ENCODE peak calls at places on chromosomes 3 and 15, in ten cellular contexts. One of them, this sample, is unnamed.

GRCh38 chr15:37134699-37135131 is 34.4 kb upstream of the MEIS2 start:
- DNase-seq in Peyer's patch: no peak
- DNase-seq in sigmoid colon: no peak
- DNase-seq in endothelial cell of umbilical vein: peak
- DNase-seq in uterus: peak
- DNase-seq in heart left ventricle: no peak
- DNase-seq in K562: peak
- DNase-seq in upper lobe of left lung: no peak
- DNase-seq in A549: peak
- DNase-seq in IMR-90: peak
- DNase-seq in this sample: no peak

GRCh38 chr3:14234197-14235002 is 55.8 kb downstream of the LSM3 start:
- DNase-seq in K562: peak
- DNase-seq in upper lobe of left lung: no peak
- DNase-seq in sigmoid colon: no peak
- DNase-seq in endothelial cell of umbilical vein: no peak
- DNase-seq in IMR-90: peak
- DNase-seq in heart left ventricle: peak
- DNase-seq in Peyer's patch: no peak
- DNase-seq in uterus: peak
- DNase-seq in A549: no peak
- DNase-seq in this sample: no peak

GRCh38 chr3:4994144-4994730 is 15.0 kb downstream of the BHLHE40 start:
- DNase-seq in upper lobe of left lung: no peak
- DNase-seq in A549: peak
- DNase-seq in IMR-90: peak
- DNase-seq in heart left ventricle: peak
- DNase-seq in endothelial cell of umbilical vein: no peak
- DNase-seq in sigmoid colon: no peak
- DNase-seq in uterus: no peak
- DNase-seq in K562: peak
- DNase-seq in Peyer's patch: no peak
- DNase-seq in this sample: no peak

GRCh38 chr15:70854669-70854976 is 666 bp upstream of the LARP6 start:
- DNase-seq in heart left ventricle: no peak
- DNase-seq in upper lobe of left lung: no peak
- DNase-seq in Peyer's patch: no peak
- DNase-seq in A549: peak
- DNase-seq in IMR-90: peak
- DNase-seq in endothelial cell of umbilical vein: peak
- DNase-seq in K562: no peak
- DNase-seq in uterus: peak
- DNase-seq in sigmoid colon: no peak
- DNase-seq in this sample: peak

GRCh38 chr15:66461917-66462316 is 35.6 kb downstream of the SNAPC5 start:
- DNase-seq in sigmoid colon: no peak
- DNase-seq in upper lobe of left lung: no peak
- DNase-seq in Peyer's patch: no peak
- DNase-seq in endothelial cell of umbilical vein: no peak
- DNase-seq in IMR-90: peak
- DNase-seq in uterus: no peak
- DNase-seq in A549: no peak
- DNase-seq in K562: no peak
- DNase-seq in heart left ventricle: no peak
- DNase-seq in this sample: no peak

GRCh38 chr3:36677331-36678007 is 86.9 kb downstream of the DCLK3 start:
- DNase-seq in endothelial cell of umbilical vein: no peak
- DNase-seq in A549: peak
- DNase-seq in IMR-90: peak
- DNase-seq in uterus: no peak
- DNase-seq in Peyer's patch: no peak
- DNase-seq in heart left ventricle: no peak
- DNase-seq in K562: no peak
- DNase-seq in sigmoid colon: no peak
- DNase-seq in upper lobe of left lung: no peak
- DNase-seq in this sample: no peak

GRCh38 chr3:126858887-126859286 is 124.0 kb upstream of the PLXNA1 start:
- DNase-seq in IMR-90: peak
- DNase-seq in heart left ventricle: no peak
- DNase-seq in Peyer's patch: no peak
- DNase-seq in A549: peak
- DNase-seq in uterus: no peak
- DNase-seq in upper lobe of left lung: no peak
- DNase-seq in K562: no peak
- DNase-seq in sigmoid colon: peak
- DNase-seq in endothelial cell of umbilical vein: peak
- DNase-seq in this sample: peak

GRCh38 chr3:143427626-143428025 is 308.1 kb downstream of the CHST2 start:
- DNase-seq in A549: no peak
- DNase-seq in uterus: no peak
- DNase-seq in heart left ventricle: no peak
- DNase-seq in K562: no peak
- DNase-seq in IMR-90: no peak
- DNase-seq in sigmoid colon: no peak
- DNase-seq in endothelial cell of umbilical vein: no peak
- DNase-seq in Peyer's patch: no peak
- DNase-seq in upper lobe of left lung: no peak
- DNase-seq in this sample: no peak

GRCh38 chr3:108345492-108346205 is 49.3 kb downstream of the HHLA2 start:
- DNase-seq in heart left ventricle: no peak
- DNase-seq in sigmoid colon: no peak
- DNase-seq in endothelial cell of umbilical vein: no peak
- DNase-seq in IMR-90: peak
- DNase-seq in K562: no peak
- DNase-seq in Peyer's patch: no peak
- DNase-seq in upper lobe of left lung: no peak
- DNase-seq in A549: no peak
- DNase-seq in uterus: no peak
- DNase-seq in this sample: no peak

GRCh38 chr3:196821806-196822355 is 45.8 kb upstream of the SENP5 start:
- DNase-seq in K562: no peak
- DNase-seq in heart left ventricle: no peak
- DNase-seq in sigmoid colon: no peak
- DNase-seq in upper lobe of left lung: no peak
- DNase-seq in uterus: no peak
- DNase-seq in A549: no peak
- DNase-seq in endothelial cell of umbilical vein: no peak
- DNase-seq in IMR-90: no peak
- DNase-seq in Peyer's patch: no peak
- DNase-seq in this sample: no peak

GRCh38 chr3:38039899-38040261 is 872 bp downstream of the DLEC1 start:
- DNase-seq in K562: peak
- DNase-seq in heart left ventricle: peak
- DNase-seq in A549: no peak
- DNase-seq in uterus: peak
- DNase-seq in Peyer's patch: peak
- DNase-seq in IMR-90: peak
- DNase-seq in sigmoid colon: peak
- DNase-seq in upper lobe of left lung: no peak
- DNase-seq in endothelial cell of umbilical vein: no peak
- DNase-seq in this sample: no peak

GRCh38 chr3:58568572-58569286 is 8.5 kb downstream of the FAM107A start:
- DNase-seq in upper lobe of left lung: no peak
- DNase-seq in uterus: peak
- DNase-seq in Peyer's patch: peak
- DNase-seq in sigmoid colon: peak
- DNase-seq in heart left ventricle: peak
- DNase-seq in endothelial cell of umbilical vein: peak
- DNase-seq in K562: peak
- DNase-seq in IMR-90: peak
- DNase-seq in A549: peak
- DNase-seq in this sample: peak

GRCh38 chr3:69999191-70000027 is at the start of gene SAMMSON:
- DNase-seq in endothelial cell of umbilical vein: no peak
- DNase-seq in A549: peak
- DNase-seq in uterus: peak
- DNase-seq in sigmoid colon: no peak
- DNase-seq in heart left ventricle: no peak
- DNase-seq in Peyer's patch: no peak
- DNase-seq in K562: peak
- DNase-seq in upper lobe of left lung: peak
- DNase-seq in IMR-90: peak
- DNase-seq in this sample: no peak

DNA sequence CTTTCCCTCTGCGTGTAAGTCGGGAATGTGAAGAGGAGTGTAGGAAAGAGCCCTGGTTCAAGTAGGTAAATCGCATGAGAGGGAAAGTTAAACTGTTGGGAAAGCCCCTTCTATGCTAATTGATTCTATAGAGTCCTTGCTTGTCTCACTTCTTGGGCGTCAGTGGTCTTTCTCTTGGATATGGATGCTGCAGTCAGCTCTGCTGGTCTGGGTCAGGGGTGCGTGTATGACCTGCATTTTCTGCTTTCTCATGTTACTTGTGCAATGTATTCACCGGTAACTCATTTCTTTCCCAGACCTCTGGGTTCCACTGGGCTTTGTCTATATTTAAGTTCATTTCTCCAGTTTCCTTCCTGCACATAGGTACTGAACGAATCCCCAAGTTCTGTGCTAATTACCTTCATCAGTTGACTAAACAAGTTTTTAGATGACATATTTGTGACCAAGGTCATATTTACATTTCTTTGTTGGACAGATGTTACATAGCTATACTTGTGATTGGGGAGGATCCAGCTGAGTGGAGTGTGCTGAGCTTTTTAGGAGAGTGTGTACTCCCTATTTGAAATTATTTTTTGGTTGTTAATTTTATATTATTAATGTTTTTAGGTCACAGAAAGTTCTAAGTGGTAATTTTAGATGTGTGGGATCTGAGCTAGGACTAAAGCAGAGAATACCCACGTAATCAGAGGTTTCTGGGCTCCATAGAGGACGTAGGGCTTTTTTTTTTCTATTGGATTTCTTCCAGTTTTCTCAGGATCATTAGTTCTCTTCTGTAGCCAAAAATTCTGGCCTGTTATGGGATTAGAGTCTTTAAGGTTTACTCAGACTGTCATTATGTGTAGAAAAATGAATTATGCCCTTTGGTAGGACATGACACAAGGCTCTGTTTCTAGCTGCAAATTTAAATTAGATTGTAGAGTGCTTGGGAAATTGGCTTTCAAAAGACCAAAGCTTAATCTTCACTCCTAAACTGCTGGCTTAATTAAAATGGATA is 1.6 kb downstream of the SETD5 start:
- DNase-seq in A549: peak
- DNase-seq in Peyer's patch: no peak
- DNase-seq in upper lobe of left lung: no peak
- DNase-seq in IMR-90: peak
- DNase-seq in K562: peak
- DNase-seq in sigmoid colon: no peak
- DNase-seq in endothelial cell of umbilical vein: peak
- DNase-seq in heart left ventricle: no peak
- DNase-seq in uterus: no peak
- DNase-seq in this sample: no peak
- TF ChIP-seq POLR2A in A549: no peak
- TF ChIP-seq POLR2A in Peyer's patch: no peak
- TF ChIP-seq POLR2A in upper lobe of left lung: peak
- TF ChIP-seq POLR2A in IMR-90: peak
- TF ChIP-seq POLR2A in K562: peak
- TF ChIP-seq POLR2A in sigmoid colon: no peak
- TF ChIP-seq POLR2A in endothelial cell of umbilical vein: no peak
- TF ChIP-seq POLR2A in heart left ventricle: no peak
- TF ChIP-seq POLR2A in uterus: no peak
- TF ChIP-seq POLR2A in this sample: no peak

DNA sequence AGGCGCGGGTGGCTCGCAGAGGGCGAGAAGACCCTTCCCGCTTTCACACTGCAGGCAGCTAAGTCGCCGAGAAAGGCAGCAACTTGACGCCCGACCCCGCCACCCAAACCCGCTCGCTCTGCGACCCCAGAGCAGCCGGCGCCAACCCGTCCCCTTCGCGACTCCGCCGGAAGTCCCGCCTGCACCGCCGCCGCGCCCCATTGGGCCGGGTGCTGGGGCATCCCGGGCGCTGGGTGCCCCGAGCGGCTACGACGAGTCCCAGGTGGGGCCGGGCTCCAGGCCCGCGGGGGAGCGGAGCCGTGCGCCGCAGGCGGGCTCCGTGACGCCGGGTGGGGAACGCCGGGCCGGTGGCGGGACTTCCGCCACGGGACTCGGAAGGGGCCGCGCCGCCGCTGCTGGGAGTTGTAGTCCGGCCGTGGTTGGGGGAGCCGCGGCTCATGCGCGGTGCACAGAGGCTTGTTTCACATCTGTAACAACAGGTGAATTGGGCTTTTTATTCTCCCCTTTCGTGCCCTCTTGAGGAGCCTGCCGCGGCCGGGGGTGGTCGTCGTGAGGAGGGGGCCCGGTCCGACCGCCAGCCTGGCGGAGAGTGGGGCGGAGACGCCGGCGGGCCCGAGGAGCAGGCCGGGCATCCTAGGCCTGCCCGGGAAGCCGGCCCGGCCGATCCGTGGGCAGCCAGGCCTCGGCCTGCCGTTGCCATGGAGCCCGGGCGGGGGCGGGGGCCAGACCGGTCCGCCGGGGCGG is at the start of gene DHX30:
- DNase-seq in upper lobe of left lung: peak
- DNase-seq in heart left ventricle: peak
- DNase-seq in endothelial cell of umbilical vein: peak
- DNase-seq in sigmoid colon: peak
- DNase-seq in IMR-90: peak
- DNase-seq in A549: peak
- DNase-seq in Peyer's patch: peak
- DNase-seq in K562: peak
- DNase-seq in uterus: peak
- DNase-seq in this sample: peak
- TF ChIP-seq POLR2A in upper lobe of left lung: peak
- TF ChIP-seq POLR2A in heart left ventricle: no peak
- TF ChIP-seq POLR2A in endothelial cell of umbilical vein: peak
- TF ChIP-seq POLR2A in sigmoid colon: peak
- TF ChIP-seq POLR2A in IMR-90: peak
- TF ChIP-seq POLR2A in A549: peak
- TF ChIP-seq POLR2A in Peyer's patch: peak
- TF ChIP-seq POLR2A in K562: peak
- TF ChIP-seq POLR2A in uterus: peak
- TF ChIP-seq POLR2A in this sample: peak

GRCh38 chr15:43067717-43068461 is 37.9 kb downstream of the UBR1 start:
- DNase-seq in sigmoid colon: no peak
- DNase-seq in heart left ventricle: no peak
- DNase-seq in endothelial cell of umbilical vein: no peak
- DNase-seq in uterus: no peak
- DNase-seq in A549: no peak
- DNase-seq in upper lobe of left lung: no peak
- DNase-seq in K562: no peak
- DNase-seq in IMR-90: peak
- DNase-seq in Peyer's patch: no peak
- DNase-seq in this sample: peak
- TF ChIP-seq POLR2A in sigmoid colon: no peak
- TF ChIP-seq POLR2A in heart left ventricle: no peak
- TF ChIP-seq POLR2A in endothelial cell of umbilical vein: no peak
- TF ChIP-seq POLR2A in uterus: no peak
- TF ChIP-seq POLR2A in A549: no peak
- TF ChIP-seq POLR2A in upper lobe of left lung: no peak
- TF ChIP-seq POLR2A in K562: no peak
- TF ChIP-seq POLR2A in IMR-90: no peak
- TF ChIP-seq POLR2A in Peyer's patch: no peak
- TF ChIP-seq POLR2A in this sample: no peak

DNA sequence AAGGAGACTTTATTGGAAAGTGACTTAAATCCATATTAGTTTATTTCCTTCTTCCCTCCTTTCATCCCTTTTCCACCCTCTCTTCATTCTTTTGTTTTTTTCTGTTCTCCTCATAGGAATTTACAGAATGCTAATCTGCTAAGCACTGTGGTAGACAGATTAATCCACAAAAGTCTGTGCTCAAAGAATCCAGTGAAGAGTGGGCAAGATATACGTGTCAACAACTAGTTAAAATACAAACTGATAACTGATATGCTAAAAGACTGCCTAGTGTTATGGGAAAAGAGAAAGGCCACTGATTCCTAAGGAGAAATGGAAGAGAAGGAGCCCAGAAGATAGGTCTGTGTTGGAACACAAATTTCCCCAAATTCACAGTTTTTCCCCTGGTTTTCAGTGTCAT is 202.2 kb downstream of the MBNL1 start:
- DNase-seq in IMR-90: no peak
- DNase-seq in endothelial cell of umbilical vein: no peak
- DNase-seq in Peyer's patch: no peak
- DNase-seq in upper lobe of left lung: no peak
- DNase-seq in K562: no peak
- DNase-seq in uterus: no peak
- DNase-seq in A549: no peak
- DNase-seq in sigmoid colon: no peak
- DNase-seq in heart left ventricle: no peak
- DNase-seq in this sample: no peak
- TF ChIP-seq POLR2A in IMR-90: no peak
- TF ChIP-seq POLR2A in endothelial cell of umbilical vein: no peak
- TF ChIP-seq POLR2A in Peyer's patch: no peak
- TF ChIP-seq POLR2A in upper lobe of left lung: no peak
- TF ChIP-seq POLR2A in K562: peak
- TF ChIP-seq POLR2A in uterus: no peak
- TF ChIP-seq POLR2A in A549: no peak
- TF ChIP-seq POLR2A in sigmoid colon: no peak
- TF ChIP-seq POLR2A in heart left ventricle: no peak
- TF ChIP-seq POLR2A in this sample: no peak